ENCODE peak calls at places on chromosomes 13 and 19, in nine cellular contexts. L is A549, J is suprapubic skin, V is ovary, T is uterus, R is heart left ventricle, D is esophagus squamous epithelium, H is breast epithelium, B is tibial nerve. K is an unnamed sample.

GRCh38 chr13:42007844-42008243 is 40.6 kb upstream of the DGKH start:
- DNase-seq in J (no peak), R (no peak), L (no peak), T (no peak), V (no peak), B (no peak), D (no peak), H (no peak), K (no peak)

GRCh38 chr13:113809934-113810333 is 50.9 kb downstream of the TMEM255B start:
- DNase-seq in T (no peak), H (no peak), B (no peak), R (no peak), V (no peak), J (no peak), L (no peak), D (no peak), K (no peak)

GRCh38 chr13:49898792-49899191 is 37.3 kb downstream of the SPRYD7 start:
- DNase-seq in L (no peak), D (no peak), J (no peak), V (no peak), H (no peak), T (no peak), B (no peak), R (no peak), K (no peak)

GRCh38 chr19:21127898-21128297 is 13.9 kb upstream of the ZNF431 start:
- DNase-seq in T (no peak), H (no peak), L (no peak), D (no peak), B (no peak), R (no peak), V (no peak), J (no peak), K (no peak)

GRCh38 chr19:14073925-14074838 is 1.6 kb downstream of the MISP3 start:
- DNase-seq in J (no peak), V (no peak), R (peak; percentile 36), B (no peak), H (no peak), T (no peak), L (no peak), D (no peak), K (peak; percentile 63)

GRCh38 chr19:6753178-6754031 is 13.8 kb downstream of the SH2D3A start:
- DNase-seq in R (peak; percentile 67), H (no peak), V (peak; percentile 89), D (peak; percentile 41), L (peak; percentile 81), T (peak; percentile 84), B (peak; percentile 70), J (peak; percentile 93), K (peak; percentile 89)

GRCh38 chr13:20033486-20033885 is 75.0 kb downstream of the ZMYM2 start:
- DNase-seq in L (no peak), H (no peak), D (no peak), J (no peak), B (no peak), T (no peak), R (no peak), V (no peak), K (no peak)

GRCh38 chr19:46970815-46971214 is 48.8 kb upstream of the NPAS1 start:
- DNase-seq in H (no peak), J (no peak), L (no peak), D (no peak), R (peak; percentile 79), T (no peak), B (no peak), V (no peak), K (no peak)

GRCh38 chr19:11164879-11165406 is 9.4 kb upstream of the SPC24 start:
- DNase-seq in V (peak; percentile 89), T (peak; percentile 96), R (peak; percentile 86), J (peak; percentile 91), D (no peak), B (peak; percentile 75), H (no peak), L (no peak), K (peak; percentile 71)

GRCh38 chr19:51071006-51071405 is 6.1 kb upstream of the KLK13 start:
- DNase-seq in R (no peak), L (no peak), H (no peak), J (no peak), B (no peak), V (no peak), T (no peak), D (no peak), K (no peak)

GRCh38 chr19:11232555-11232954 is 6.9 kb upstream of the ANGPTL8 start:
- DNase-seq in L (no peak), V (no peak), H (no peak), R (no peak), T (no peak), D (no peak), J (no peak), B (no peak), K (no peak)

GRCh38 chr19:44799627-44800257 is 9.2 kb upstream of the BCAM start:
- DNase-seq in V (no peak), L (no peak), B (no peak), D (no peak), T (no peak), R (no peak), H (no peak), J (no peak), K (no peak)

GRCh38 chr19:32599736-32600157 is 18.8 kb downstream of the PDCD5 start:
- DNase-seq in H (no peak), V (no peak), J (no peak), D (no peak), T (no peak), B (no peak), L (peak; percentile 85), R (no peak), K (no peak)

GRCh38 chr13:110339263-110339662 is 32.2 kb downstream of the COL4A2 start:
- DNase-seq in H (no peak), B (no peak), J (no peak), L (no peak), D (no peak), V (no peak), T (no peak), R (no peak), K (no peak)
- H3K27ac ChIP-seq in H (peak overlapping the region; percentile 86), B (peak overlapping the region; percentile 89), J (peak overlapping the region; percentile 36), L (no peak overlapping the region), D (peak overlapping the region; percentile 90), V (peak overlapping the region; percentile 68), T (peak overlapping the region; percentile 92), R (peak overlapping the region; percentile 90), K (no peak overlapping the region)

GRCh38 chr13:71787461-71787860 is 79.5 kb downstream of the DACH1 start:
- DNase-seq in J (no peak), R (no peak), V (no peak), B (no peak), T (no peak), D (no peak), L (no peak), H (no peak), K (no peak)

GRCh38 chr13:71785361-71785760 is 81.6 kb downstream of the DACH1 start:
- DNase-seq in L (no peak), B (no peak), T (no peak), H (no peak), R (no peak), D (no peak), J (no peak), V (no peak), K (no peak)

GRCh38 chr13:71786815-71787214 is 80.2 kb downstream of the DACH1 start:
- DNase-seq in D (no peak), L (no peak), B (no peak), J (no peak), R (no peak), V (no peak), T (no peak), H (no peak), K (no peak)

DNA sequence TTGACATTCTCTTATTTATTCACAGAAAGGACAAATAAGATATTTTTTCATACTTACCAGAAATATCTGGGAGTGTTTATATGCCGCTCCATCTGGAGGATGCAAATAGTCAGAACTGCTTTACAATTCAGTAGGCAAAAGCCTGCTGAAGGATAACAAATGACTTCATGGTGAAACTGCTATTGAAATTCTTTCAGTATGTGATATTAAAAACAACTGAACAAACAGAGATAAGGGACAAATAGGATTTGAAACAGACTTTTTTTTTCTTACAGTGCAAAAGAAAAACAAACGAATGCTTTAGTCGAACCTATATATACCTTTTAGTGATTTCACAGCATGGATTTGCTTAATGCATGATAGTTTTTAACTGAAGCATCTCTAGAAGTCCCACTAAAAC is 77.1 kb downstream of the DACH1 start:
- DNase-seq in D (no peak), B (no peak), J (no peak), H (no peak), R (no peak), V (no peak), T (no peak), L (no peak), K (no peak)
- TF ChIP-seq POLR2A in D (no peak), B (no peak), J (no peak), H (no peak), R (no peak), V (no peak), T (no peak), L (no peak), K (no peak)

GRCh38 chr19:57927587-57927986 is 7.6 kb downstream of the ZNF418 start:
- DNase-seq in R (no peak), D (no peak), J (no peak), V (no peak), B (no peak), L (no peak), H (no peak), T (no peak), K (no peak)
- H3K9me3 ChIP-seq in R (no peaks in the 10 kb centered on the region), D (no peaks in the 10 kb centered on the region), J (peaks cover 50% of the 10 kb centered on the region), V (peaks cover 55% of the 10 kb centered on the region), B (no peaks in the 10 kb centered on the region), L (peaks cover 87% of the 10 kb centered on the region), H (peaks cover 86% of the 10 kb centered on the region), T (no peaks in the 10 kb centered on the region), K (no peaks in the 10 kb centered on the region)

GRCh38 chr13:97280478-97280877 is 58.3 kb downstream of the MBNL2 start:
- DNase-seq in R (no peak), T (no peak), L (no peak), V (no peak), J (no peak), H (no peak), B (no peak), D (no peak), K (no peak)

GRCh38 chr13:97279913-97280312 is 57.8 kb downstream of the MBNL2 start:
- DNase-seq in V (no peak), L (no peak), J (no peak), R (no peak), B (no peak), D (no peak), H (no peak), T (no peak), K (no peak)

GRCh38 chr13:97278395-97279078 is 56.4 kb downstream of the MBNL2 start:
- DNase-seq in B (no peak), T (no peak), L (no peak), V (no peak), R (no peak), J (no peak), D (no peak), H (no peak), K (no peak)

GRCh38 chr13:97281028-97281427 is 58.9 kb downstream of the MBNL2 start:
- DNase-seq in J (no peak), T (no peak), V (no peak), R (no peak), L (no peak), B (no peak), D (no peak), H (no peak), K (no peak)

DNA sequence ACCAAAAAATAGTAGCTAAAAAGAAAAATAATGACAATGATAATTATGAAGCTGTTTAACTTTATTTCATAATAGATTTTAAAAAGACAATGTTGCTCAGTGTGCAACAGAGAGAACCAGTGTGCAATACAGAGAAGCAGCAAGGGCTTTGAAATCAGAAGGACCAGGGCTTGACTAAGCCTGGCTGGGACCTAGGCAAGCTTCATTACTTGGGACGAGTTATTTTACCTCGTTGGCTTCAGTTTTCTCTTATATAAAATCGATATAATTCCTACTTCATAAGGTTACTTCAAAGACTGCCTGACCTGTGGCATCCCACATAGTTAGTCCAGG is 56.9 kb downstream of the MBNL2 start:
- DNase-seq in H (no peak), J (no peak), T (no peak), R (no peak), V (no peak), L (no peak), B (no peak), D (no peak), K (no peak)
- H3K27ac ChIP-seq in H (peak overlapping the region; percentile 80), J (peak overlapping the region; percentile 8), T (peak overlapping the region; percentile 67), R (no peak overlapping the region), V (no peak overlapping the region), L (peak overlapping the region; percentile 62), B (peak overlapping the region; percentile 70), D (peak overlapping the region; percentile 61), K (peak overlapping the region; percentile 81)